ENCODE peak calls at places on chromosomes 16 and 17, in seven cellular contexts. O is left cardiac atrium; W is substantia nigra; H is fibroblast of lung; K is head of caudate nucleus; F is stimulated activated CD4-positive, alpha-beta T cell treated with anti-CD3 and anti-CD28 coated beads, Interleukin-15, amount 100 ng/mL, for 1 hour; D is hypothalamus. V is an unnamed sample.

GRCh38 chr17:29949708-29950107 is 8.3 kb downstream of the EFCAB5 start:
- DNase-seq in O (no peak), D (no peak), K (no peak), F (no peak), H (no peak), W (no peak), V (no peak)

GRCh38 chr17:80724723-80725388 is 180.2 kb downstream of the RPTOR start:
- DNase-seq in W (no peak), H (peak; percentile 75), O (no peak), F (no peak), D (no peak), K (no peak), V (no peak)

GRCh38 chr17:10614536-10615155 is 42.5 kb downstream of the MYH3 start:
- DNase-seq in H (peak; percentile 17), F (no peak), K (peak; percentile 62), D (peak; percentile 6), O (peak; percentile 27), W (no peak), V (peak; percentile 38)

GRCh38 chr16:49698416-49698815 is 157.5 kb downstream of the ZNF423 start:
- DNase-seq in H (peak; percentile 27), O (peak; percentile 79), K (no peak), D (no peak), W (no peak), F (no peak), V (no peak)

GRCh38 chr17:18191967-18192366 is 8.3 kb downstream of the ALKBH5 start:
- DNase-seq in H (no peak), O (no peak), W (no peak), F (no peak), D (no peak), K (no peak), V (no peak)

GRCh38 chr17:72267601-72268000 is 146.8 kb downstream of the SOX9 start:
- DNase-seq in K (no peak), D (no peak), W (no peak), H (no peak), O (no peak), F (no peak), V (no peak)

GRCh38 chr17:66965801-66966528 is 1.5 kb downstream of the CACNG4 start:
- DNase-seq in D (no peak), F (no peak), H (no peak), W (no peak), O (no peak), K (peak; percentile 32), V (no peak)

GRCh38 chr17:39679521-39680192 is 8.2 kb downstream of the PGAP3 start:
- DNase-seq in F (no peak), D (no peak), H (no peak), W (no peak), O (no peak), K (no peak), V (peak; percentile 7)

GRCh38 chr16:81326971-81327370 is 12.2 kb downstream of the GAN start:
- DNase-seq in F (no peak), H (no peak), O (no peak), D (no peak), K (peak; percentile 21), W (no peak), V (no peak)

GRCh38 chr17:50196826-50197225 is 4.6 kb downstream of the COL1A1 start:
- DNase-seq in W (no peak), H (peak; percentile 78), F (no peak), D (no peak), O (no peak), K (no peak), V (no peak)

GRCh38 chr17:32269377-32269776 is 3.7 kb downstream of the RHBDL3 start:
- DNase-seq in W (no peak), F (no peak), K (no peak), H (no peak), O (peak; percentile 75), D (no peak), V (no peak)

GRCh38 chr16:81195907-81196534 is 42.5 kb upstream of the BCO1 start:
- DNase-seq in O (no peak), W (no peak), F (no peak), K (no peak), D (no peak), H (no peak), V (no peak)

GRCh38 chr17:59607817-59608403 is 11.8 kb upstream of the CLTC start:
- DNase-seq in W (no peak), O (no peak), K (no peak), H (no peak), F (no peak), D (no peak), V (peak; percentile 33)

GRCh38 chr17:15782809-15783208 is 50.7 kb downstream of the TBC1D26 start:
- DNase-seq in K (peak; percentile 27), W (no peak), O (peak; percentile 71), F (no peak), H (peak; percentile 54), D (no peak), V (no peak)

GRCh38 chr17:67183531-67183930 is 61.5 kb downstream of the HELZ start:
- DNase-seq in H (peak; percentile 13), D (no peak), K (no peak), O (no peak), F (no peak), W (no peak), V (no peak)

GRCh38 chr17:30995347-30995746 is 24.5 kb downstream of the RNF135 start:
- DNase-seq in O (no peak), F (no peak), D (no peak), W (no peak), H (no peak), K (no peak), V (no peak)

GRCh38 chr16:12017583-12017982 is 41.0 kb downstream of the SNX29 start:
- DNase-seq in O (no peak), H (peak; percentile 87), D (no peak), F (no peak), W (no peak), K (no peak), V (no peak)

GRCh38 chr17:17189559-17189958 is 16.6 kb downstream of the PLD6 start:
- DNase-seq in K (no peak), W (no peak), F (no peak), O (no peak), D (no peak), H (no peak), V (no peak)

GRCh38 chr17:30793282-30793977 is 31.1 kb downstream of the CRLF3 start:
- DNase-seq in W (no peak), D (no peak), O (no peak), H (no peak), K (no peak), F (no peak), V (no peak)

GRCh38 chr17:65388911-65389310 is 172.5 kb downstream of the AXIN2 start:
- DNase-seq in H (no peak), D (no peak), W (no peak), F (no peak), K (no peak), O (no peak), V (no peak)